ENCODE peak calls at places on chromosome 5, in four cellular contexts. One of them, this sample, is unnamed.

GRCh38 chr5:56601641-56602071 is 213.7 kb upstream of the MAP3K1 start:
- DNase-seq in K562: no peak
- DNase-seq in HCT116: no peak
- DNase-seq in GM23338: no peak
- DNase-seq in this sample: no peak

GRCh38 chr5:135835766-135836165 is 1.3 kb downstream of the SLC25A48 start:
- DNase-seq in K562: no peak
- DNase-seq in HCT116: no peak
- DNase-seq in GM23338: no peak
- DNase-seq in this sample: no peak

GRCh38 chr5:121979691-121980090 is 17.9 kb downstream of the SRFBP1 start:
- DNase-seq in HCT116: no peak
- DNase-seq in GM23338: no peak
- DNase-seq in K562: no peak
- DNase-seq in this sample: no peak

GRCh38 chr5:146440870-146441495 is 6.2 kb upstream of the TCERG1 start:
- DNase-seq in K562: no peak
- DNase-seq in GM23338: no peak
- DNase-seq in HCT116: no peak
- DNase-seq in this sample: no peak

GRCh38 chr5:27316283-27316675 is 277.9 kb upstream of the CDH9 start:
- DNase-seq in GM23338: no peak
- DNase-seq in HCT116: no peak
- DNase-seq in K562: no peak
- DNase-seq in this sample: no peak

GRCh38 chr5:116454417-116454927 is 120.2 kb downstream of the SEMA6A start:
- DNase-seq in GM23338: no peak
- DNase-seq in K562: no peak
- DNase-seq in HCT116: no peak
- DNase-seq in this sample: no peak

GRCh38 chr5:153952893-153953292 is 85.8 kb downstream of the FAM114A2 start:
- DNase-seq in GM23338: no peak
- DNase-seq in HCT116: no peak
- DNase-seq in K562: no peak
- DNase-seq in this sample: no peak

GRCh38 chr5:168298949-168299348 is 7.5 kb downstream of the WWC1 start:
- DNase-seq in GM23338: no peak
- DNase-seq in HCT116: no peak
- DNase-seq in K562: no peak
- DNase-seq in this sample: no peak

GRCh38 chr5:151222769-151223446 is 984 bp downstream of the CCDC69 start:
- DNase-seq in GM23338: peak
- DNase-seq in K562: peak
- DNase-seq in HCT116: no peak
- DNase-seq in this sample: no peak

GRCh38 chr5:5340206-5340729 is 82.2 kb upstream of the ICE1 start:
- DNase-seq in GM23338: peak
- DNase-seq in HCT116: peak
- DNase-seq in K562: peak
- DNase-seq in this sample: peak

GRCh38 chr5:126472538-126472889 is 49.3 kb downstream of the GRAMD2B start:
- DNase-seq in GM23338: no peak
- DNase-seq in HCT116: no peak
- DNase-seq in K562: no peak
- DNase-seq in this sample: no peak

GRCh38 chr5:95884021-95884333 is 61.5 kb upstream of the GLRX start:
- DNase-seq in GM23338: no peak
- DNase-seq in K562: peak
- DNase-seq in HCT116: no peak
- DNase-seq in this sample: no peak

GRCh38 chr5:30752015-30752414 is 441.5 kb upstream of the CDH6 start:
- DNase-seq in K562: no peak
- DNase-seq in HCT116: no peak
- DNase-seq in GM23338: no peak
- DNase-seq in this sample: no peak

GRCh38 chr5:28499764-28500290 is 1461.4 kb upstream of the CDH9 start:
- DNase-seq in HCT116: no peak
- DNase-seq in GM23338: no peak
- DNase-seq in K562: no peak
- DNase-seq in this sample: no peak

GRCh38 chr5:143826909-143827514 is 15.1 kb downstream of the HMHB1 start:
- DNase-seq in GM23338: no peak
- DNase-seq in HCT116: no peak
- DNase-seq in K562: no peak
- DNase-seq in this sample: peak

GRCh38 chr5:148969291-148969690 is 93.6 kb downstream of the SH3TC2 start:
- DNase-seq in K562: no peak
- DNase-seq in GM23338: no peak
- DNase-seq in HCT116: no peak
- DNase-seq in this sample: no peak

GRCh38 chr5:176396330-176396729 is 7.8 kb downstream of the HIGD2A start:
- DNase-seq in HCT116: no peak
- DNase-seq in K562: peak
- DNase-seq in GM23338: no peak
- DNase-seq in this sample: no peak

GRCh38 chr5:58462623-58463230 is 2.8 kb upstream of the PLK2 start:
- DNase-seq in K562: peak
- DNase-seq in GM23338: peak
- DNase-seq in HCT116: peak
- DNase-seq in this sample: peak

GRCh38 chr5:120160120-120160895 is 303.8 kb upstream of the PRR16 start:
- DNase-seq in HCT116: no peak
- DNase-seq in GM23338: no peak
- DNase-seq in K562: no peak
- DNase-seq in this sample: no peak

GRCh38 chr5:132180134-132180745 is 47.4 kb downstream of the P4HA2 start:
- DNase-seq in HCT116: peak
- DNase-seq in GM23338: peak
- DNase-seq in K562: peak
- DNase-seq in this sample: peak

GRCh38 chr5:168537176-168537575 is 8.1 kb downstream of the FBLL1 start:
- DNase-seq in K562: no peak
- DNase-seq in GM23338: no peak
- DNase-seq in HCT116: no peak
- DNase-seq in this sample: no peak

GRCh38 chr5:180640301-180640764 is 9.1 kb downstream of the FLT4 start:
- DNase-seq in HCT116: no peak
- DNase-seq in GM23338: no peak
- DNase-seq in K562: no peak
- DNase-seq in this sample: no peak

GRCh38 chr5:168346417-168346816 is 55.0 kb downstream of the WWC1 start:
- DNase-seq in K562: no peak
- DNase-seq in HCT116: no peak
- DNase-seq in GM23338: peak
- DNase-seq in this sample: no peak

GRCh38 chr5:139378941-139379361 is 4.1 kb downstream of the SLC23A1 start:
- DNase-seq in HCT116: no peak
- DNase-seq in K562: no peak
- DNase-seq in GM23338: no peak
- DNase-seq in this sample: no peak

GRCh38 chr5:72195581-72195980 is 88.3 kb downstream of the MAP1B start:
- DNase-seq in K562: no peak
- DNase-seq in HCT116: no peak
- DNase-seq in GM23338: no peak
- DNase-seq in this sample: no peak

GRCh38 chr5:39186289-39186688 is 33.1 kb downstream of the FYB1 start:
- DNase-seq in HCT116: no peak
- DNase-seq in K562: no peak
- DNase-seq in GM23338: no peak
- DNase-seq in this sample: no peak

GRCh38 chr5:105882956-105883481 is 1787.7 kb downstream of the EFNA5 start:
- DNase-seq in GM23338: no peak
- DNase-seq in HCT116: no peak
- DNase-seq in K562: no peak
- DNase-seq in this sample: no peak

GRCh38 chr5:158814521-158814920 is 285.2 kb downstream of the EBF1 start:
- DNase-seq in GM23338: no peak
- DNase-seq in K562: no peak
- DNase-seq in HCT116: no peak
- DNase-seq in this sample: no peak

GRCh38 chr5:128227984-128228383 is 144.4 kb downstream of the SLC12A2 start:
- DNase-seq in HCT116: peak
- DNase-seq in K562: no peak
- DNase-seq in GM23338: no peak
- DNase-seq in this sample: no peak

GRCh38 chr5:56279979-56280378 is 46.8 kb upstream of the ANKRD55 start:
- DNase-seq in K562: no peak
- DNase-seq in GM23338: no peak
- DNase-seq in HCT116: no peak
- DNase-seq in this sample: no peak

GRCh38 chr5:177431317-177432142 is 5.1 kb downstream of the GRK6 start:
- DNase-seq in GM23338: no peak
- DNase-seq in K562: no peak
- DNase-seq in HCT116: no peak
- DNase-seq in this sample: no peak

DNA sequence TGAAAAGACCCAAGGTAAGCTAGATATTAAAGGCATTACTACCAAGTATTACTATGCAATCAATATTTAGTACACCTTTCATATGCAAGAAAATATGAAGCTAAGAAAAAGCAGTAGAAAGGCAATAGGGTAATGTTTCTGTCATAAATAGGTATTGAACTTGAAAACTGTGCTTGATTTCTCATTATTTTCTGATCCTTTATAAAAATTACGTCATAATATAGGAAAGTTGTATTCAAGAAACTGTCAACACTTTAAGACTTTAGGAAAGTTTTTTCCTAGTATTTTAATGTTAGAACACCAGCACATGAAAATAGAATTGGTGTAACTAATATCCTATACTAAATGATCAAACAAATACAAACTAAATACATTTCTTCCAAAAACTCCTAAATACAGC is 133.2 kb downstream of the EDIL3 start:
- DNase-seq in K562: no peak
- DNase-seq in GM23338: no peak
- DNase-seq in HCT116: no peak
- DNase-seq in this sample: no peak
- TF ChIP-seq REST in K562: no peak
- TF ChIP-seq REST in GM23338: no peak
- TF ChIP-seq REST in HCT116: no peak
- TF ChIP-seq REST in this sample: no peak

GRCh38 chr5:44626846-44627245 is 181.9 kb upstream of the MRPS30 start:
- DNase-seq in GM23338: no peak
- DNase-seq in HCT116: no peak
- DNase-seq in K562: no peak
- DNase-seq in this sample: no peak

DNA sequence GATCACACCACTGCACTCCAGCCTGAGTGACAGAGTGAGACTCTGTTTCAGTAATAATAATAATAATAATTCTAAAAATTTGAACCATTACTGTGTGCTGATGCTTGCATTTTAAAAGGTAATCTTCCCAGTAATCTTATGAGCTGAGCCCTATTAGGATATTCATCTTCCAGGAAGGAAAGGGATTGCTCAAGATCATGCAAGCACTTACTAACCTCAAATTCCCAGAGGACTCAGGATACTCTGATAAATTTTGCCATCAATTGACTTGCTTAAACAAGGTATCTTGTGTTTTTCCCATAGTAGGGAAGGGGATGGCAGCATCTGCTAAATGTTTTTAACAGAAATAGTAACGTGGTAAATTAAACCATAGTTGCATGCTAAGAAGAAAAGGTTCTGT is 176.4 kb upstream of the MRPS30 start:
- DNase-seq in K562: no peak
- DNase-seq in GM23338: no peak
- DNase-seq in HCT116: no peak
- DNase-seq in this sample: no peak
- TF ChIP-seq REST in K562: no peak
- TF ChIP-seq REST in GM23338: no peak
- TF ChIP-seq REST in HCT116: no peak
- TF ChIP-seq REST in this sample: no peak

GRCh38 chr5:160011471-160011870 is 2.5 kb downstream of the TTC1 start:
- DNase-seq in GM23338: no peak
- DNase-seq in K562: no peak
- DNase-seq in HCT116: no peak
- DNase-seq in this sample: no peak

GRCh38 chr5:160009591-160009989 is 651 bp downstream of the TTC1 start:
- DNase-seq in HCT116: no peak
- DNase-seq in K562: peak
- DNase-seq in GM23338: peak
- DNase-seq in this sample: no peak

GRCh38 chr5:160007610-160008009 is 1.3 kb upstream of the TTC1 start:
- DNase-seq in GM23338: no peak
- DNase-seq in K562: no peak
- DNase-seq in HCT116: no peak
- DNase-seq in this sample: no peak

GRCh38 chr5:160008877-160009590 is at the start of gene TTC1:
- DNase-seq in HCT116: peak
- DNase-seq in K562: peak
- DNase-seq in GM23338: peak
- DNase-seq in this sample: peak
- TF ChIP-seq REST in HCT116: no peak
- TF ChIP-seq REST in K562: no peak
- TF ChIP-seq REST in GM23338: no peak
- TF ChIP-seq REST in this sample: no peak

GRCh38 chr5:59856324-59856723 is 37.2 kb downstream of the PDE4D start:
- DNase-seq in GM23338: no peak
- DNase-seq in HCT116: no peak
- DNase-seq in K562: no peak
- DNase-seq in this sample: no peak
- TF ChIP-seq REST in GM23338: no peak
- TF ChIP-seq REST in HCT116: no peak
- TF ChIP-seq REST in K562: no peak
- TF ChIP-seq REST in this sample: no peak

GRCh38 chr5:93620487-93621339 is 37.7 kb downstream of the NR2F1 start:
- DNase-seq in GM23338: peak
- DNase-seq in K562: no peak
- DNase-seq in HCT116: peak
- DNase-seq in this sample: no peak

GRCh38 chr5:93621340-93621872 is 38.4 kb downstream of the NR2F1 start:
- DNase-seq in HCT116: no peak
- DNase-seq in GM23338: peak
- DNase-seq in K562: no peak
- DNase-seq in this sample: peak

GRCh38 chr5:93626801-93627200 is 43.8 kb downstream of the NR2F1 start:
- DNase-seq in K562: no peak
- DNase-seq in GM23338: no peak
- DNase-seq in HCT116: no peak
- DNase-seq in this sample: no peak

GRCh38 chr5:93623153-93623552 is 40.1 kb downstream of the NR2F1 start:
- DNase-seq in GM23338: no peak
- DNase-seq in HCT116: no peak
- DNase-seq in K562: no peak
- DNase-seq in this sample: no peak

GRCh38 chr5:93622240-93622885 is 39.3 kb downstream of the NR2F1 start:
- DNase-seq in K562: no peak
- DNase-seq in HCT116: no peak
- DNase-seq in GM23338: peak
- DNase-seq in this sample: no peak
- TF ChIP-seq REST in K562: no peak
- TF ChIP-seq REST in HCT116: no peak
- TF ChIP-seq REST in GM23338: no peak
- TF ChIP-seq REST in this sample: no peak

GRCh38 chr5:157680239-157680638 is 8.9 kb downstream of the C5orf52 start:
- DNase-seq in GM23338: no peak
- DNase-seq in K562: no peak
- DNase-seq in HCT116: no peak
- DNase-seq in this sample: no peak
- TF ChIP-seq REST in GM23338: no peak
- TF ChIP-seq REST in K562: no peak
- TF ChIP-seq REST in HCT116: no peak
- TF ChIP-seq REST in this sample: no peak